ENCODE peak calls at places on chromosome 13, in seven cellular contexts. N is cardiac fibroblast, C is AG09309, U is adrenal gland, F is fibroblast of lung, P is HCT116, T is BJ. V is an unnamed sample.

GRCh38 chr13:92827503-92827902 is 399.1 kb upstream of the GPC6 start:
- DNase-seq in N (no peak), C (no peak), U (no peak), F (no peak), P (no peak), T (no peak), V (no peak)

GRCh38 chr13:24802074-24802473 is 38.1 kb downstream of the RNF17 start:
- DNase-seq in N (peak), C (no peak), U (no peak), F (peak), P (no peak), T (no peak), V (no peak)

GRCh38 chr13:98677398-98677797 is 75.1 kb downstream of the SLC15A1 start:
- DNase-seq in N (peak), C (peak), U (no peak), F (peak), P (no peak), T (no peak), V (no peak)

GRCh38 chr13:87042946-87043345 is 628.2 kb upstream of the SLITRK5 start:
- DNase-seq in N (no peak), C (no peak), U (no peak), F (peak), P (no peak), T (no peak), V (no peak)

GRCh38 chr13:47949799-47950198 is 51.3 kb downstream of the SUCLA2 start:
- DNase-seq in N (no peak), C (no peak), U (no peak), F (no peak), P (no peak), T (no peak), V (no peak)

GRCh38 chr13:91045351-91046034 is 302.0 kb upstream of the MIR17HG start:
- DNase-seq in N (no peak), C (no peak), U (no peak), F (peak), P (peak), T (no peak), V (peak)

GRCh38 chr13:99265823-99266426 is 7.7 kb upstream of the GPR18 start:
- DNase-seq in N (peak), C (no peak), U (no peak), F (peak), P (peak), T (no peak), V (no peak)

GRCh38 chr13:82993417-82993816 is 888.9 kb downstream of the SLITRK1 start:
- DNase-seq in N (peak), C (no peak), U (no peak), F (no peak), P (no peak), T (no peak), V (no peak)

GRCh38 chr13:63198076-63198475 is 1782.4 kb upstream of the PCDH20 start:
- DNase-seq in N (peak), C (no peak), U (no peak), F (peak), P (no peak), T (peak), V (no peak)

GRCh38 chr13:74930402-74931165 is 551.4 kb downstream of the TBC1D4 start:
- DNase-seq in N (peak), C (peak), U (no peak), F (peak), P (no peak), T (peak), V (no peak)

GRCh38 chr13:102504002-102504401 is 92.8 kb upstream of the TPP2 start:
- DNase-seq in N (no peak), C (no peak), U (no peak), F (no peak), P (no peak), T (no peak), V (no peak)

GRCh38 chr13:101417043-101417406 is 717 bp upstream of the NALCN start:
- DNase-seq in N (peak), C (no peak), U (no peak), F (peak), P (no peak), T (no peak), V (no peak)

GRCh38 chr13:113667771-113668490 is 912 bp downstream of the GRK1 start:
- DNase-seq in N (no peak), C (no peak), U (no peak), F (no peak), P (no peak), T (no peak), V (no peak)

GRCh38 chr13:83943530-83944279 is 61.4 kb upstream of the SLITRK1 start:
- DNase-seq in N (no peak), C (no peak), U (no peak), F (no peak), P (no peak), T (no peak), V (no peak)

GRCh38 chr13:93262729-93263128 is 36.1 kb downstream of the GPC6 start:
- DNase-seq in N (peak), C (peak), U (no peak), F (peak), P (no peak), T (peak), V (no peak)

GRCh38 chr13:111846396-111847174 is 220.4 kb upstream of the SOX1 start:
- DNase-seq in N (no peak), C (no peak), U (no peak), F (no peak), P (no peak), T (no peak), V (no peak)

GRCh38 chr13:63249411-63249810 is 1833.8 kb upstream of the PCDH20 start:
- DNase-seq in N (no peak), C (no peak), U (no peak), F (no peak), P (no peak), T (no peak), V (no peak)

GRCh38 chr13:20360041-20360491 is 127.9 kb upstream of the GJB6 start:
- DNase-seq in N (peak), C (no peak), U (peak), F (peak), P (no peak), T (no peak), V (no peak)

GRCh38 chr13:71621152-71622124 is 245.6 kb downstream of the DACH1 start:
- DNase-seq in N (no peak), C (no peak), U (no peak), F (no peak), P (no peak), T (no peak), V (no peak)

GRCh38 chr13:66714795-66715194 is 515.3 kb downstream of the PCDH9 start:
- DNase-seq in N (peak), C (no peak), U (no peak), F (no peak), P (no peak), T (no peak), V (no peak)

GRCh38 chr13:63910406-63910957 is 2494.8 kb upstream of the PCDH20 start:
- DNase-seq in N (peak), C (no peak), U (no peak), F (peak), P (no peak), T (no peak), V (peak)

GRCh38 chr13:73898276-73898675 is 235.9 kb downstream of the KLF12 start:
- DNase-seq in N (no peak), C (peak), U (no peak), F (no peak), P (no peak), T (peak), V (no peak)

GRCh38 chr13:113769881-113770280 is 10.9 kb downstream of the TMEM255B start:
- DNase-seq in N (no peak), C (no peak), U (no peak), F (no peak), P (no peak), T (no peak), V (no peak)

GRCh38 chr13:90683711-90684131 is 663.8 kb upstream of the MIR17HG start:
- DNase-seq in N (peak), C (no peak), U (no peak), F (peak), P (no peak), T (no peak), V (no peak)

GRCh38 chr13:51834581-51835158 is 10.3 kb downstream of the TMEM272 start:
- DNase-seq in N (no peak), C (no peak), U (no peak), F (no peak), P (no peak), T (no peak), V (no peak)

GRCh38 chr13:51829236-51829899 is 15.6 kb downstream of the TMEM272 start:
- DNase-seq in N (no peak), C (no peak), U (no peak), F (no peak), P (no peak), T (no peak), V (no peak)

GRCh38 chr13:51831519-51831918 is 13.5 kb downstream of the TMEM272 start:
- DNase-seq in N (no peak), C (no peak), U (no peak), F (no peak), P (no peak), T (no peak), V (no peak)

GRCh38 chr13:51833980-51834379 is 11.0 kb downstream of the TMEM272 start:
- DNase-seq in N (no peak), C (no peak), U (no peak), F (no peak), P (no peak), T (no peak), V (no peak)

DNA sequence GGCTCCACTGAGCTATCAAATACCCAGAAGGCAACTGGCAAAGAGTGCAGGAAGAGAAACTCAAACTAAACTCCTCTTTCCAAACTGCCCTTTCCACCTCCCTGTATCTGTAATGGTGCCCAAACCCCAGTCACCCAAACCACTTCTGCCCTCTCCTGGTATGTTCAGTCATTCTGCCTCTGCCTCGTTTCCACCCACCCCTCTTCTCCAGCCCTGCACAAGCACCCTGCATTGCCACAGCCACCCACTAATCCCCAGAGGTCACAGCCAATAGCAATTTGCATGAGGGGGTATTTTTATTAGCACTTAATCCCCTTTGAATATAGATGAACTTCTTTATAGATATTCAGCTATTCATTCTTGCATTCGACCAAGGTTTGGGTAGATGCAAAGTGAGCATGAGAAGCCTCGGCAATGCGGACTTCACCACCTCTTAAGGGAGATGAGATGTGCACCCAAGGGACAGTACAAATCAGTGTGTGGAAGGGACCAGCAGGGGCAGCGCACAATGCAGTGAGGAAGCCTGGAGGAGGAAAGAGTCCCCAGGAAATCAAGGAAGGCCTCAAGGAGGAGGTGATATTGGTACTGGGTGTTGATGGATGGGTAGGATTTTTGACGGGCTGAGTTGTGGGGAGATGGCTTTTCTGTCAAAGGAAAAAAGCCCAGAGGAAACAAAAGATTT is 12.4 kb downstream of the TMEM272 start:
- DNase-seq in N (peak), C (peak), U (peak), F (peak), P (no peak), T (no peak), V (no peak)
- TF ChIP-seq CTCF in N (peak), C (peak), U (peak), F (peak), P (peak), T (peak), V (no peak)

DNA sequence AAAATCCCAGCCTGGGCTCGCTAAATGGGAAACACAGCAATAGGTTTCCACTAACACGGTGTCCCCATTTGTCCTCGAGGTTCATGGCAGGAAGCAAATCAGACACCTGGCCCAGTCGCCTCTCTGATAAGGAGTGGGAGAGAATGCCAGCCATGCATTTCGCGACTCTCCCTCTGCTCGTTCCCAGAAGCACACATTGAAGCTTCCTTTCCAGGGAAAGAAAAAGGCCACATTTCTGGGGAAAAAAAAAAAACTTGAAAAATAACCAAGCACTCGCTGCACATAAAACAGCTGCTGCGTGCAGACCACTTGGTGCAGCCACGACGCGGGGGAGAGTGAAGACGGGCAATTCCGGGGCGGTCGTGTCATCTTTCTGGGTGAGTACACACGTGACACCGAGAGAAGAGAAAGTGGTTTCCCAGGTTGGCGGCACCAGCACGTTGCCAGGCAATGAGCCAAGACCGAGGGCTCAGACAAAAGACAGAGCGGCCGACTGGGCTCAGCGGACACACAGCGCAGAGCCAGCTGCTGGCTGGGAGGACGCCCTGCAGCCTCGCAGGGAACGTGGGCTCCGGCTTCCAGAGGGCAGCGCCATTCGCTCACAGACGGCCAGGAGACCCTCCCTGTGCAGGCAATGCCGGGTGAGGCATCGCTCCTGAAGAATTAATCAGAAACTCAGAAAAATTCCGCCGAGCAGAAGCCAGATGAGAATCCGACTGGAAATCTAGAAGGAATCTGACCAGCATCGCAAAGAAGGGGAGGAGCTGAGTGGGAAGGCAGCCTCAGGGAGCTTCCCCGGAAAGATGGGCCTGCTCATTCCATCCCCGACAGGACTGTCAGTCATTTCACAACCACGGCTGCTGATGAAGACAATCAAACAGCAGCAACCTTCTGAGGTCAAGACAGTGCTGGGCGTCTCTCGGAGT is 83.2 kb upstream of the IRS2 start:
- DNase-seq in N (peak), C (peak), U (peak), F (peak), P (no peak), T (peak), V (no peak)
- TF ChIP-seq CTCF in N (peak), C (peak), U (peak), F (peak), P (no peak), T (peak), V (no peak)

GRCh38 chr13:34817246-34817645 is 124.8 kb upstream of the NBEA start:
- DNase-seq in N (no peak), C (no peak), U (no peak), F (peak), P (no peak), T (no peak), V (no peak)
- TF ChIP-seq CTCF in N (no peak), C (no peak), U (no peak), F (no peak), P (no peak), T (no peak), V (no peak)

DNA sequence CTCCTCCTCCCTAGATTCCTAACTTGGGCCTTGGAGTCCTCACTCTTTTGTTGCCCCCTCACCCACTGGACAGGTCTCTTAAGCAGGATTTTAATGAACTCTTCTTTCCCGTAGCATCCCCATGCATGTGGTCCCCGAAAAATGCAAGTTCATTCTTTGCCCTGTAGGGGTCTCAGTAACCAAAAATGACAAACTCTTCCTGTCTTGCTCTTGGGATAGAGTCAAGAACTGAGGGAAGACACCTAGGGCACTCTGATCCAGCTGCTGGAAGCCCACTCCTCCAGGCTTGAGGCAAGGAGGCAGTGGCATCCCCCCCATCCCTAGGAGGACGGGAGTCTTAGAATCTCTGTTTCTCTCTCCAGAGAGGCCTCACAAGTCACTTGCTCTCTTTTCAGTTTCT is 987.0 kb downstream of the DIAPH3 start:
- DNase-seq in N (no peak), C (no peak), U (no peak), F (no peak), P (no peak), T (no peak), V (no peak)
- TF ChIP-seq CTCF in N (peak), C (no peak), U (no peak), F (peak), P (no peak), T (peak), V (peak)